ENCODE peak calls at places on chromosomes 5 and 9, in six cellular contexts. F is PC-3, V is neural progenitor cell, H is HCT116, W is MM.1S, P is OCI-LY7. J is an unnamed sample.

GRCh38 chr5:168097852-168098251 is 193.6 kb upstream of the WWC1 start:
- DNase-seq in V (no peak), H (no peak), W (no peak), F (peak), P (no peak), J (no peak)

GRCh38 chr5:53874409-53874808 is 314.0 kb downstream of the NDUFS4 start:
- DNase-seq in V (no peak), H (no peak), P (peak), F (peak), W (no peak), J (peak)

GRCh38 chr9:110126457-110126856 is 81.5 kb downstream of the C9orf152 start:
- DNase-seq in V (no peak), F (no peak), P (peak), W (no peak), H (no peak), J (no peak)

GRCh38 chr5:117760114-117760513 is 1185.5 kb upstream of the SEMA6A start:
- DNase-seq in H (no peak), V (no peak), F (no peak), P (no peak), W (no peak), J (no peak)

GRCh38 chr5:80146036-80146435 is 109.8 kb downstream of the SERINC5 start:
- DNase-seq in P (no peak), W (no peak), V (no peak), F (no peak), H (no peak), J (no peak)

GRCh38 chr5:69525490-69525889 is 32.9 kb downstream of the OCLN start:
- DNase-seq in H (no peak), P (no peak), V (no peak), W (no peak), F (peak), J (no peak)

GRCh38 chr9:21533597-21533996 is 51.5 kb upstream of the IFNE start:
- DNase-seq in P (no peak), F (no peak), W (no peak), V (no peak), H (no peak), J (no peak)

GRCh38 chr9:94625835-94626234 is 13.5 kb downstream of the FBP1 start:
- DNase-seq in P (peak), F (no peak), V (no peak), H (no peak), W (no peak), J (no peak)

GRCh38 chr5:158435161-158435616 is 576.2 kb upstream of the CLINT1 start:
- DNase-seq in V (no peak), W (peak), P (peak), F (no peak), H (no peak), J (no peak)

GRCh38 chr9:76365028-76365427 is 29.2 kb downstream of the RFK start:
- DNase-seq in P (no peak), V (peak), W (no peak), F (peak), H (no peak), J (peak)
- TF ChIP-seq EZH2phosphoT487 in P (no peak), V (no peak), W (no peak), F (no peak), H (no peak), J (no peak)

GRCh38 chr5:58459860-58460726 is at the start of gene PLK2:
- DNase-seq in F (peak), V (peak), H (peak), W (peak), P (no peak), J (peak)
- TF ChIP-seq CTCF in F (no peak), V (peak), H (peak), W (peak), P (no peak), J (no peak)

GRCh38 chr9:68562456-68562855 is 21.8 kb upstream of the TMEM252 start:
- DNase-seq in F (no peak), V (no peak), P (no peak), W (no peak), H (no peak), J (peak)

GRCh38 chr9:68555416-68555815 is 14.7 kb upstream of the TMEM252 start:
- DNase-seq in F (no peak), P (no peak), H (no peak), W (no peak), V (peak), J (no peak)

GRCh38 chr9:68560131-68560844 is 19.6 kb upstream of the TMEM252 start:
- DNase-seq in H (peak), F (peak), V (peak), W (peak), P (peak), J (peak)
- TF ChIP-seq EZH2phosphoT487 in H (no peak), F (no peak), V (no peak), W (no peak), P (no peak), J (no peak)

GRCh38 chr5:154370119-154370518 is 75.7 kb upstream of the SAP30L start:
- DNase-seq in F (peak), V (peak), H (no peak), P (no peak), W (no peak), J (peak)

GRCh38 chr5:154370730-154371334 is 75.0 kb upstream of the SAP30L start:
- DNase-seq in H (no peak), V (no peak), W (no peak), P (no peak), F (no peak), J (no peak)

GRCh38 chr5:154368041-154368800 is 77.6 kb upstream of the SAP30L start:
- DNase-seq in P (no peak), F (peak), H (peak), W (no peak), V (peak), J (peak)

GRCh38 chr5:154371687-154372086 is 74.1 kb upstream of the SAP30L start:
- DNase-seq in P (no peak), V (no peak), H (no peak), W (no peak), F (no peak), J (no peak)

GRCh38 chr5:154369682-154370081 is 76.1 kb upstream of the SAP30L start:
- DNase-seq in P (no peak), W (no peak), V (no peak), H (no peak), F (no peak), J (peak)
- TF ChIP-seq CTCF in P (no peak), W (no peak), V (no peak), H (no peak), F (no peak), J (no peak)